ENCODE peak calls at places on chromosomes 11 and 22, in eight cellular contexts. A is gastrocnemius medialis, W is Karpas-422, X is upper lobe of left lung, G is lower lobe of right lung, R is mesendoderm, S is ovary, J is colonic mucosa. I is an unnamed sample. For H3K27me3, the result is how much of the 10 kb centered on the place peaks cover.

GRCh38 chr11:132346558-132347148 is 976.2 kb downstream of the NTM start:
- DNase-seq in A (no peak), W (no peak), X (no peak), G (no peak), R (no peak), S (no peak), J (no peak), I (no peak)

GRCh38 chr11:27193434-27194225 is 153.0 kb downstream of the BBOX1 start:
- DNase-seq in A (no peak), W (no peak), X (no peak), G (no peak), R (no peak), S (no peak), J (no peak), I (no peak)

GRCh38 chr11:102964867-102965266 is 9.3 kb upstream of the MMP13 start:
- DNase-seq in A (no peak), W (no peak), X (no peak), G (no peak), R (no peak), S (no peak), J (no peak), I (no peak)

GRCh38 chr22:40535642-40536041 is 100.9 kb downstream of the MRTFA start:
- DNase-seq in A (no peak), W (no peak), X (no peak), G (no peak), R (no peak), S (no peak), J (no peak), I (no peak)

GRCh38 chr22:30566125-30566524 is 8.3 kb downstream of the GAL3ST1 start:
- DNase-seq in A (no peak), W (no peak), X (no peak), G (no peak), R (no peak), S (no peak), J (peak), I (no peak)

GRCh38 chr11:119222308-119222707 is 16.2 kb downstream of the CBL start:
- DNase-seq in A (no peak), W (no peak), X (no peak), G (no peak), R (no peak), S (no peak), J (no peak), I (peak)

GRCh38 chr11:7637447-7638157 is 35.7 kb downstream of the CYB5R2 start:
- DNase-seq in A (peak), W (no peak), X (no peak), G (no peak), R (peak), S (no peak), J (no peak), I (peak)

GRCh38 chr11:35539781-35540281 is 14.4 kb upstream of the PAMR1 start:
- DNase-seq in A (peak), W (no peak), X (no peak), G (no peak), R (no peak), S (peak), J (peak), I (peak)

GRCh38 chr11:91366186-91366585 is 858.4 kb upstream of the FAT3 start:
- DNase-seq in A (no peak), W (no peak), X (no peak), G (no peak), R (no peak), S (no peak), J (no peak), I (no peak)

GRCh38 chr22:41951898-41952474 is at the start of gene SMIM45:
- DNase-seq in A (no peak), W (peak), X (no peak), G (no peak), R (peak), S (no peak), J (no peak), I (no peak)

GRCh38 chr11:133082453-133082781 is 449.9 kb downstream of the OPCML start:
- DNase-seq in A (no peak), W (no peak), X (no peak), G (peak), R (peak), S (no peak), J (peak), I (no peak)

GRCh38 chr11:128146926-128147605 is 440.3 kb downstream of the ETS1 start:
- DNase-seq in A (no peak), W (no peak), X (no peak), G (no peak), R (no peak), S (no peak), J (no peak), I (no peak)

GRCh38 chr11:107988397-107989158 is 20.1 kb upstream of the CUL5 start:
- DNase-seq in A (no peak), W (no peak), X (peak), G (no peak), R (no peak), S (no peak), J (no peak), I (no peak)

GRCh38 chr22:35577799-35578659 is 37.4 kb downstream of the RASD2 start:
- DNase-seq in A (no peak), W (no peak), X (no peak), G (no peak), R (no peak), S (no peak), J (no peak), I (no peak)

GRCh38 chr11:106763516-106763915 is 254.8 kb downstream of the GUCY1A2 start:
- DNase-seq in A (no peak), W (no peak), X (no peak), G (no peak), R (no peak), S (no peak), J (no peak), I (no peak)

GRCh38 chr11:71252434-71252781 is at the start of gene SHANK2:
- DNase-seq in A (no peak), W (no peak), X (peak), G (peak), R (peak), S (no peak), J (peak), I (no peak)

GRCh38 chr11:65854161-65854592 is 3.8 kb downstream of the CFL1 start:
- DNase-seq in A (no peak), W (peak), X (no peak), G (no peak), R (peak), S (peak), J (peak), I (no peak)

GRCh38 chr11:78138281-78138680 is 1.1 kb downstream of the ALG8 start:
- DNase-seq in A (no peak), W (no peak), X (no peak), G (no peak), R (no peak), S (no peak), J (no peak), I (no peak)

GRCh38 chr22:41589260-41589600 is 410 bp downstream of the PMM1 start:
- DNase-seq in A (no peak), W (peak), X (peak), G (peak), R (peak), S (no peak), J (peak), I (no peak)

GRCh38 chr22:48750826-48751440 is 1076.7 kb downstream of the BRD1 start:
- DNase-seq in A (no peak), W (no peak), X (no peak), G (no peak), R (no peak), S (no peak), J (no peak), I (no peak)

GRCh38 chr11:119560291-119560690 is 137.3 kb upstream of the THY1 start:
- DNase-seq in A (no peak), W (no peak), X (no peak), G (no peak), R (no peak), S (no peak), J (no peak), I (no peak)

GRCh38 chr11:46238967-46239800 is 38.3 kb upstream of the CREB3L1 start:
- DNase-seq in A (peak), W (peak), X (peak), G (peak), R (peak), S (peak), J (peak), I (peak)

GRCh38 chr22:27046126-27046525 is 388.7 kb downstream of the MIAT start:
- DNase-seq in A (no peak), W (peak), X (no peak), G (no peak), R (no peak), S (no peak), J (no peak), I (no peak)

GRCh38 chr22:19706661-19707151 is 7.6 kb upstream of the SEPTIN5 start:
- DNase-seq in A (no peak), W (no peak), X (no peak), G (no peak), R (no peak), S (no peak), J (no peak), I (no peak)

GRCh38 chr22:27317961-27318360 is 483.6 kb downstream of the MN1 start:
- DNase-seq in A (no peak), W (no peak), X (no peak), G (no peak), R (no peak), S (no peak), J (peak), I (no peak)

GRCh38 chr11:5737091-5737490 is 843 bp downstream of the OR56B1 start:
- DNase-seq in A (no peak), W (no peak), X (no peak), G (no peak), R (no peak), S (no peak), J (no peak), I (peak)

GRCh38 chr11:125141178-125141577 is 23.4 kb upstream of the PKNOX2 start:
- DNase-seq in A (no peak), W (no peak), X (no peak), G (no peak), R (peak), S (no peak), J (no peak), I (no peak)

GRCh38 chr22:44379817-44380560 is 67.2 kb upstream of the SHISAL1 start:
- DNase-seq in A (no peak), W (no peak), X (no peak), G (peak), R (no peak), S (peak), J (no peak), I (no peak)

GRCh38 chr11:45647786-45648185 is 17.6 kb downstream of the CHST1 start:
- DNase-seq in A (no peak), W (no peak), X (no peak), G (no peak), R (peak), S (no peak), J (no peak), I (no peak)

GRCh38 chr11:86790073-86790727 is 10.1 kb upstream of the PRSS23 start:
- DNase-seq in A (no peak), W (no peak), X (no peak), G (no peak), R (no peak), S (no peak), J (no peak), I (no peak)

GRCh38 chr11:59528741-59529140 is 17.4 kb downstream of the OR4D9 start:
- DNase-seq in A (no peak), W (no peak), X (no peak), G (no peak), R (no peak), S (no peak), J (no peak), I (no peak)

GRCh38 chr22:22158207-22158816 is 86.3 kb upstream of the VPREB1 start:
- DNase-seq in A (no peak), W (no peak), X (no peak), G (no peak), R (no peak), S (no peak), J (no peak), I (no peak)
- H3K27me3 ChIP-seq in A (under half), W (under half), X (under half), G (under half), R (under half), S (under half), J (under half), I (under half)

GRCh38 chr11:134345237-134345550 is 13.4 kb downstream of the GLB1L2 start:
- DNase-seq in A (no peak), W (no peak), X (no peak), G (no peak), R (no peak), S (no peak), J (no peak), I (no peak)

GRCh38 chr11:134347441-134347840 is 15.7 kb downstream of the GLB1L2 start:
- DNase-seq in A (no peak), W (no peak), X (no peak), G (no peak), R (no peak), S (no peak), J (no peak), I (no peak)

GRCh38 chr11:134346101-134346975 is 14.6 kb downstream of the GLB1L2 start:
- DNase-seq in A (no peak), W (no peak), X (no peak), G (no peak), R (no peak), S (peak), J (peak), I (no peak)

GRCh38 chr11:134349109-134349801 is 17.5 kb downstream of the GLB1L2 start:
- DNase-seq in A (no peak), W (no peak), X (peak), G (no peak), R (peak), S (no peak), J (no peak), I (no peak)

GRCh38 chr11:134346976-134347350 is 15.2 kb downstream of the GLB1L2 start:
- DNase-seq in A (no peak), W (no peak), X (no peak), G (no peak), R (no peak), S (no peak), J (no peak), I (no peak)
- H3K27me3 ChIP-seq in A (under half), W (under half), X (under half), G (under half), R (under half), S (under half), J (under half), I (under half)

GRCh38 chr11:31797227-31798056 is 13.7 kb downstream of the PAX6 start:
- DNase-seq in A (no peak), W (no peak), X (no peak), G (no peak), R (peak), S (no peak), J (no peak), I (no peak)

GRCh38 chr11:31798057-31799035 is 12.8 kb downstream of the PAX6 start:
- DNase-seq in A (no peak), W (peak), X (no peak), G (no peak), R (peak), S (no peak), J (no peak), I (no peak)

GRCh38 chr11:31796523-31797226 is 14.4 kb downstream of the PAX6 start:
- DNase-seq in A (no peak), W (no peak), X (no peak), G (no peak), R (no peak), S (no peak), J (no peak), I (no peak)

GRCh38 chr11:31794546-31794945 is 16.6 kb downstream of the PAX6 start:
- DNase-seq in A (no peak), W (no peak), X (no peak), G (no peak), R (no peak), S (no peak), J (no peak), I (no peak)

DNA sequence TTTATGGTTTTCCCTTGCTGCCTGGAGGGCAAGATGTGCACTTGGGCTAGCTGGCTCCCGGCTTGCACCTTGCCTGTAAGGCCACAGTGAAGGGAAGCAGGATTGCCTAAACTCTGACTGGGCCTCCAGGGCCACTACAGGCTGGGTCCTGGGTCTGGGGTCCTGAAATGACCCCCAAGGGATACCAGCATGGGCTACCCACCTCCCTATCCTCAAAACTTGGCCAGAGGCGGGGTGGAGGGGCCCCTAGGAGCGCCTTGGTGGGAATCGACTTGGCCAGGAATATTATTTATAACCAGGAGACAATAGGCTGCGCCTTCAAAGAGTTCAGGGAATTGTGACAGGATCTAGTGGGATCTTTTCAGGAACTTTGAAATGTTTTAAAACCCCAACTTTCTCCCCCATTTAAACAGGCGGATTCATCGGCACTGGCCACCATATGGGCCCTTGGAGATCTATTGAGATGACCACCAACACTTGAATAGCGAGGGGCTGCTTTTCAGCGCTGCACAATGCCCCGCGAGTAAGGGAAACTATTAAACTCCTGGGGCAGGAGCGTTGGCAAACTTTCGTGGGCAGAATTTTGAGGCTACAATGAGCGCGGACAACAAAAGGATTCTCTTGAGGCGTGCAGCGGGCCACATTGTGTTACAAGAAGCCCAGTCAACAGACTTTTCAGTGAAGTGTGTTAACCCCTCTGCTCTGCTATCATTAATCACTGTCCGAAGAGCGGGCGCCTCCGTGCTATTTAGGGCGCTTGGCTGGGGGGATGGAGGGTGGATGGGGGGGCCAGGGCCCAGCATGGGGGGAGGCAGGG is 15.2 kb downstream of the PAX6 start:
- DNase-seq in A (no peak), W (no peak), X (no peak), G (no peak), R (no peak), S (no peak), J (no peak), I (no peak)
- H3K27me3 ChIP-seq in A (under half), W (under half), X (under half), G (half or more), R (half or more), S (under half), J (half or more), I (under half)

DNA sequence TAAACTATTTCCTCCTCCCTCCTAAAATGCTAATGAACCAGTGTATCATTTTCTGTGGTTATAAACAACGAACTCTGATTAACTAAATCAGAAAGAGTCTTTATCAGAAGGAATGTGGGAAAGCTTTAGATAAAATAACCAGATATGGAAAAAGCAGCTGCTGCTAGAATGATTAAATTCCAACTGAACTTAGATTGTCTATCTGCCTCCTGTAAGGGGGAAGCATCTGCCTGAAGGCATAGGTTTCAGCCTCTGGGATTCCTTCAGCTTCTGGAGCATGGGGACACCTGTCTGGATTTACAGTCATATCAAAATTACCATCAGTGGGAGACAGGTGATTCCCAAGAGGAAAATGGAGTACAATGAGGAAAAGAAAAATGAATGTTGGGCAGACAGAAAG is 1095.5 kb upstream of the CCDC90B start:
- DNase-seq in A (no peak), W (no peak), X (no peak), G (no peak), R (peak), S (no peak), J (no peak), I (no peak)
- H3K27me3 ChIP-seq in A (under half), W (under half), X (under half), G (under half), R (under half), S (under half), J (under half), I (under half)

GRCh38 chr22:37120569-37121340 is 11.2 kb upstream of the TMPRSS6 start:
- DNase-seq in A (no peak), W (no peak), X (no peak), G (no peak), R (peak), S (no peak), J (no peak), I (no peak)
- H3K27me3 ChIP-seq in A (under half), W (under half), X (under half), G (under half), R (under half), S (under half), J (under half), I (under half)

GRCh38 chr11:100830295-100830694 is 143.2 kb downstream of the ARHGAP42 start:
- DNase-seq in A (peak), W (no peak), X (peak), G (no peak), R (no peak), S (no peak), J (no peak), I (peak)
- H3K27me3 ChIP-seq in A (under half), W (under half), X (under half), G (under half), R (under half), S (under half), J (under half), I (under half)

DNA sequence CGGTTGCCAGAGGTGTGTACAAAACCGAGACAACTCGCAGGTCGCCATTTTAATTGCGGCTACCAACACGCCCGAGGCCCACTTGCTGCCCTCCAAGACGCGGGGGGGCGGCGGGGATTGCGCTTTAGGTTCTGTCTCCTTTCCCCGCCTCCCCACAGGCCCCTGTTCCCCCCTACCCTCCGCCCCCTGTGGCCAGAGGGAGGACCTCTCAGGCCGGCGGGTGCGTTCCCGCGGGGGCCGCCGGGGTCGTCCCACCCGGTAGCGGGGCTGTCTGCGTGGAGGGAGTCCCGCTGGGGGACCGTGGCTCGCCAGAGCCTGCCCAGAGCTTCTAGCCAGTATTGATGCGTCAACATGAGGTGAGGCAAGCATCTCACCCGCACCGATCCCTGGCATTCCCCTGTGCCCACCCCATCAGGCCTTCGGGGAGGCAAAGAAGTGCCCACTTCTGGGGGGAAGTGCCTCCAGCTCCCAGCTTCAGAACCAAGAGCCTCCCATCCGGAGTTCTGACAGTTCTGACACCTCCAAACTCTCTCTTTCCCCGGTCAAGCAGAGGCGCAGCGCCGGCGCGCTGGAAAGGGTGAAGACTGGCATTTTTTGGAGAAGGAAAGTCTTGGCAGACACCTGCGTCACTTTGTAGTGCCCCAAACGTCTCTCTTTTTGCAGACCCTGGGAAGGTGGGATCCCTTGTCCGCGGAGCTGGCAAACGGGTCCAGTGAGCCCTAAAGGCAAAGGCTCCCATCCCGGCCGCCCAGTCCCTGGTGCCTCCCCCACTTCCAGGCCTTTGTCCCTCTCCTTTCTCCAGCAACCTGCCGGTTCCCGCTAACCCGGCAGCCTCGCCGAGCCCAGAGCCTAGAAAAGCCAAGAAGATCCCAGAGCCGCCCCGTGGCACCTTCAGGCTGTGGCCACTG is 3.1 kb upstream of the PAX6 start:
- DNase-seq in A (no peak), W (no peak), X (no peak), G (no peak), R (peak), S (no peak), J (no peak), I (no peak)
- H3K27me3 ChIP-seq in A (half or more), W (under half), X (under half), G (half or more), R (half or more), S (under half), J (half or more), I (half or more)

GRCh38 chr22:36682835-36683234 is 20.7 kb downstream of the CACNG2 start:
- DNase-seq in A (no peak), W (no peak), X (no peak), G (no peak), R (no peak), S (no peak), J (no peak), I (no peak)

GRCh38 chr22:36678477-36678876 is 25.1 kb downstream of the CACNG2 start:
- DNase-seq in A (no peak), W (no peak), X (no peak), G (no peak), R (no peak), S (no peak), J (no peak), I (no peak)

GRCh38 chr22:36680038-36680437 is 23.5 kb downstream of the CACNG2 start:
- DNase-seq in A (no peak), W (no peak), X (no peak), G (no peak), R (no peak), S (no peak), J (no peak), I (no peak)
- H3K27me3 ChIP-seq in A (under half), W (under half), X (under half), G (under half), R (under half), S (under half), J (under half), I (under half)

GRCh38 chr11:124075841-124076571 is 34.9 kb upstream of the OR10G7 start:
- DNase-seq in A (no peak), W (no peak), X (no peak), G (peak), R (no peak), S (no peak), J (peak), I (no peak)
- H3K27me3 ChIP-seq in A (under half), W (under half), X (under half), G (under half), R (under half), S (under half), J (under half), I (under half)

I was measured in brain microvascular endothelial cell.